ENCODE peak calls at places on chromosomes 1 and 21, in eight cellular contexts. One of them, this sample, is unnamed.

GRCh38 chr1:206909167-206909882 is 12.1 kb downstream of the IL24 start:
- DNase-seq in A549: peak; percentile 73
- DNase-seq in ovary: peak; percentile 23
- DNase-seq in endothelial cell: peak; percentile 57
- DNase-seq in PC-3: peak; percentile 94
- DNase-seq in HL-60: no peak
- DNase-seq in uterus: peak; percentile 59
- DNase-seq in brain microvascular endothelial cell: no peak
- DNase-seq in this sample: peak; percentile 89

GRCh38 chr1:1677718-1678580 is 14.6 kb downstream of the SLC35E2B start:
- DNase-seq in A549: no peak
- DNase-seq in ovary: no peak
- DNase-seq in endothelial cell: peak; percentile 63
- DNase-seq in PC-3: peak; percentile 0
- DNase-seq in HL-60: peak; percentile 51
- DNase-seq in uterus: no peak
- DNase-seq in brain microvascular endothelial cell: no peak
- DNase-seq in this sample: no peak

GRCh38 chr1:85153149-85153891 is 47.5 kb downstream of the SYDE2 start:
- DNase-seq in A549: no peak
- DNase-seq in ovary: no peak
- DNase-seq in endothelial cell: no peak
- DNase-seq in PC-3: no peak
- DNase-seq in HL-60: no peak
- DNase-seq in uterus: no peak
- DNase-seq in brain microvascular endothelial cell: no peak
- DNase-seq in this sample: no peak

GRCh38 chr1:3370856-3371703 is 83.4 kb upstream of the ARHGEF16 start:
- DNase-seq in A549: no peak
- DNase-seq in ovary: no peak
- DNase-seq in endothelial cell: no peak
- DNase-seq in PC-3: no peak
- DNase-seq in HL-60: no peak
- DNase-seq in uterus: no peak
- DNase-seq in brain microvascular endothelial cell: no peak
- DNase-seq in this sample: no peak

GRCh38 chr1:157948547-157949152 is 44.8 kb upstream of the KIRREL1 start:
- DNase-seq in A549: no peak
- DNase-seq in ovary: no peak
- DNase-seq in endothelial cell: peak; percentile 38
- DNase-seq in PC-3: peak; percentile 62
- DNase-seq in HL-60: peak; percentile 60
- DNase-seq in uterus: no peak
- DNase-seq in brain microvascular endothelial cell: no peak
- DNase-seq in this sample: peak; percentile 61

GRCh38 chr1:6191968-6192367 is 7.4 kb downstream of the RPL22 start:
- DNase-seq in A549: no peak
- DNase-seq in ovary: no peak
- DNase-seq in endothelial cell: no peak
- DNase-seq in PC-3: no peak
- DNase-seq in HL-60: no peak
- DNase-seq in uterus: no peak
- DNase-seq in brain microvascular endothelial cell: no peak
- DNase-seq in this sample: no peak

GRCh38 chr1:21436488-21437340 is 3.2 kb upstream of the NBPF3 start:
- DNase-seq in A549: no peak
- DNase-seq in ovary: no peak
- DNase-seq in endothelial cell: peak; percentile 29
- DNase-seq in PC-3: peak; percentile 14
- DNase-seq in HL-60: no peak
- DNase-seq in uterus: no peak
- DNase-seq in brain microvascular endothelial cell: no peak
- DNase-seq in this sample: no peak

GRCh38 chr21:31282095-31282709 is 61.9 kb downstream of the TIAM1 start:
- DNase-seq in A549: peak; percentile 13
- DNase-seq in ovary: no peak
- DNase-seq in endothelial cell: no peak
- DNase-seq in PC-3: peak; percentile 40
- DNase-seq in HL-60: no peak
- DNase-seq in uterus: no peak
- DNase-seq in brain microvascular endothelial cell: peak; percentile 99
- DNase-seq in this sample: no peak

GRCh38 chr21:16587141-16587570 is 857.4 kb downstream of the USP25 start:
- DNase-seq in A549: peak; percentile 29
- DNase-seq in ovary: peak; percentile 32
- DNase-seq in endothelial cell: no peak
- DNase-seq in PC-3: peak; percentile 46
- DNase-seq in HL-60: no peak
- DNase-seq in uterus: peak; percentile 67
- DNase-seq in brain microvascular endothelial cell: peak; percentile 77
- DNase-seq in this sample: peak; percentile 45

GRCh38 chr1:156726549-156727226 is 1.6 kb upstream of the METTL25B start:
- DNase-seq in A549: peak; percentile 91
- DNase-seq in ovary: no peak
- DNase-seq in endothelial cell: peak; percentile 68
- DNase-seq in PC-3: peak; percentile 79
- DNase-seq in HL-60: peak; percentile 83
- DNase-seq in uterus: no peak
- DNase-seq in brain microvascular endothelial cell: peak; percentile 69
- DNase-seq in this sample: peak; percentile 77

GRCh38 chr1:89945852-89946476 is 48.9 kb upstream of the ZNF326 start:
- DNase-seq in A549: no peak
- DNase-seq in ovary: no peak
- DNase-seq in endothelial cell: no peak
- DNase-seq in PC-3: peak; percentile 73
- DNase-seq in HL-60: no peak
- DNase-seq in uterus: no peak
- DNase-seq in brain microvascular endothelial cell: no peak
- DNase-seq in this sample: peak; percentile 13

GRCh38 chr1:218779341-218779831 is 394.3 kb upstream of the LYPLAL1 start:
- DNase-seq in A549: no peak
- DNase-seq in ovary: no peak
- DNase-seq in endothelial cell: no peak
- DNase-seq in PC-3: peak; percentile 99
- DNase-seq in HL-60: no peak
- DNase-seq in uterus: no peak
- DNase-seq in brain microvascular endothelial cell: no peak
- DNase-seq in this sample: peak; percentile 31

GRCh38 chr1:226438007-226438406 is 30.1 kb upstream of the PARP1 start:
- DNase-seq in A549: no peak
- DNase-seq in ovary: no peak
- DNase-seq in endothelial cell: no peak
- DNase-seq in PC-3: peak; percentile 70
- DNase-seq in HL-60: no peak
- DNase-seq in uterus: no peak
- DNase-seq in brain microvascular endothelial cell: no peak
- DNase-seq in this sample: no peak

DNA sequence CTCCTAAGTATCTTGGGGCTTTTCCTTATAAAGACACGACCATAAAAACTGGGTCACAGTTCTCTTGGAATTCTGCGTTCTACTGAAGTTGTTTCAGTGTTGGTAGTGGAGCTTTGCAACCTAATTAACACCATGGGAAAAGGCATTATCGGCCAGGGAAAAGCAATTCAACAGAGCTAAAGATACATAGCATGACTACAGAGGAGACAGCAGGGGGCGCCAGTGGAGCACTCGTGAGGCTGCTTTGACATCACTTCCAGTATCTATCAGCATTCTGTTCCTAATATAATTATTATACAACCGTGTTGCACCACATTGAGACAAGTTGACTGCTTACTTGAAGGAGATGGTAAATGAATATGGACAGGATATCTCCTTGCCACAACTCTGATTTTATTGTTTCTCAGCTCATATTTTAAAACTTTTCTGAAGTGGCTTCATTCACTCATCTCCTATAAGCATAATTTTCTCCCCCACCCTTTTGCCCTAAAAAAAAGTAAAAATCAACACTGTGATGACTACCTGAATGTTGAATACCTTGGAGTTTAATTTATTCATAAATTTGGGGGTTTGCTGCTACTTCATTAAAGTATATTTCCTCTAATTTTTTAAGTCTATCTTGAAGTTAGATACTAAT is 39.4 kb downstream of the ZP4 start:
- DNase-seq in A549: peak; percentile 14
- DNase-seq in ovary: no peak
- DNase-seq in endothelial cell: peak; percentile 71
- DNase-seq in PC-3: peak; percentile 61
- DNase-seq in HL-60: peak; percentile 48
- DNase-seq in uterus: no peak
- DNase-seq in brain microvascular endothelial cell: peak; percentile 56
- DNase-seq in this sample: peak; percentile 84
- TF ChIP-seq CTCF in A549: peak; percentile 44
- TF ChIP-seq CTCF in ovary: no peak
- TF ChIP-seq CTCF in endothelial cell: peak; percentile 82
- TF ChIP-seq CTCF in PC-3: peak; percentile 81
- TF ChIP-seq CTCF in HL-60: peak; percentile 65
- TF ChIP-seq CTCF in uterus: no peak
- TF ChIP-seq CTCF in brain microvascular endothelial cell: peak; percentile 80
- TF ChIP-seq CTCF in this sample: no peak

GRCh38 chr1:94042388-94042787 is 78.6 kb downstream of the ABCA4 start:
- DNase-seq in A549: no peak
- DNase-seq in ovary: no peak
- DNase-seq in endothelial cell: no peak
- DNase-seq in PC-3: no peak
- DNase-seq in HL-60: no peak
- DNase-seq in uterus: no peak
- DNase-seq in brain microvascular endothelial cell: no peak
- DNase-seq in this sample: no peak

GRCh38 chr1:94037392-94038229 is 83.3 kb downstream of the ABCA4 start:
- DNase-seq in A549: no peak
- DNase-seq in ovary: no peak
- DNase-seq in endothelial cell: no peak
- DNase-seq in PC-3: peak; percentile 76
- DNase-seq in HL-60: no peak
- DNase-seq in uterus: no peak
- DNase-seq in brain microvascular endothelial cell: no peak
- DNase-seq in this sample: no peak

GRCh38 chr1:94038511-94038910 is 82.4 kb downstream of the ABCA4 start:
- DNase-seq in A549: no peak
- DNase-seq in ovary: no peak
- DNase-seq in endothelial cell: peak; percentile 38
- DNase-seq in PC-3: no peak
- DNase-seq in HL-60: no peak
- DNase-seq in uterus: peak; percentile 40
- DNase-seq in brain microvascular endothelial cell: no peak
- DNase-seq in this sample: no peak

GRCh38 chr1:94039514-94039870 is 81.5 kb downstream of the ABCA4 start:
- DNase-seq in A549: peak; percentile 43
- DNase-seq in ovary: peak; percentile 56
- DNase-seq in endothelial cell: peak; percentile 80
- DNase-seq in PC-3: peak; percentile 80
- DNase-seq in HL-60: peak; percentile 50
- DNase-seq in uterus: peak; percentile 69
- DNase-seq in brain microvascular endothelial cell: peak; percentile 74
- DNase-seq in this sample: peak; percentile 75

DNA sequence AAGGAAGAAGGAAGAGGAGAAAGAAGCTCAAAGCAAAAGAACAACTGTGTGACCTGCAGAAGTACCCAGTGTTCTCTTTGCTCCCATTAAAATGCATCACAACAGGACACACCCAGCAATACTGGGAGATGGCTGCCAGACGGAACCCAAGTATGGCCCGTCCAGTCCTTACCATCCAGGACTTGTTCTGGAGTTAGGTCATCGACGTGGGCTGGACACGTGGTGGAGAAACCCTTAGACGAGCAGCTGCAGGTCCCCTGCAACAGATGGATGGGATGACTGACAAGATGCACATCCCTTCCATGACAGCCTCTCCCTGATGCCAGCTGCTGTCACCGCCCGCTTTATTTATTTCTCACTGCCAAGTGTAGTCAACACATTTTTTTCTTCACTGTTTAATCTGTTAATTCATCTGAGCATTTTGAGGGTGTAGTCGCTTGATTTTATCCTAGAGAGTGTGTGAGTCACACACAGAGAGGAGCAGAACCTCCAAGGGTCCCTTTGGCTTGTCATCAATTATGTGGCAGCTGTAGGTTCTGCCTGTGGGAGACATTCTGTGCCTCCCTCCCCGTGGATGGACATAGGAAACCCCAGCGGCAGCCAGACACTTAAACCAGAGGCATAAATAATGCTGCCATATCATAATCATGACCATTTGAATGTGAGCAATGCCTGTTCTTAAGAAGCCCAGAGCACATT is 80.9 kb downstream of the ABCA4 start:
- DNase-seq in A549: no peak
- DNase-seq in ovary: no peak
- DNase-seq in endothelial cell: no peak
- DNase-seq in PC-3: no peak
- DNase-seq in HL-60: no peak
- DNase-seq in uterus: no peak
- DNase-seq in brain microvascular endothelial cell: no peak
- DNase-seq in this sample: no peak
- TF ChIP-seq CTCF in A549: no peak
- TF ChIP-seq CTCF in ovary: no peak
- TF ChIP-seq CTCF in endothelial cell: peak; percentile 48
- TF ChIP-seq CTCF in PC-3: no peak
- TF ChIP-seq CTCF in HL-60: no peak
- TF ChIP-seq CTCF in uterus: no peak
- TF ChIP-seq CTCF in brain microvascular endothelial cell: no peak
- TF ChIP-seq CTCF in this sample: no peak

DNA sequence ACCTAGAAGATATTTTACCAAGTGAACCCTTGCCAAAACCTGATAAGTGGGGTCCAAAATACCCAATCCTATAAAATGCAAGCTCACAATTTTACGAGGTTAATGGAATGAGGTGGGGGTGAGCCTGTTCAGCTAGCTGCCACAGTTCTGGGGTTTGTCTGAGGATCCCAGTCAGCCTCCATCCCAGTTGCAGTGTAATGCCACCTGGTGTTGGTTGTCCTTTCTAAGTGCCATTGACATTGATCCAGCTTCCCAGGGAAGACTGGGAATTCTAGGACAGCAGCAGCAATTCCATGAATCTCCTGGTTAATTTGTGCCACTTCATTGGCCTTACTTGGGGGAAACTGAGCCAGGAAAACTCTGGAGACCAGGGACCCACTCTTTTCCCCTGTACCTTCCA is 298.3 kb downstream of the RWDD3 start:
- DNase-seq in A549: no peak
- DNase-seq in ovary: no peak
- DNase-seq in endothelial cell: no peak
- DNase-seq in PC-3: peak; percentile 6
- DNase-seq in HL-60: no peak
- DNase-seq in uterus: no peak
- DNase-seq in brain microvascular endothelial cell: no peak
- DNase-seq in this sample: no peak
- TF ChIP-seq CTCF in A549: no peak
- TF ChIP-seq CTCF in ovary: no peak
- TF ChIP-seq CTCF in endothelial cell: no peak
- TF ChIP-seq CTCF in PC-3: peak; percentile 27
- TF ChIP-seq CTCF in HL-60: no peak
- TF ChIP-seq CTCF in uterus: no peak
- TF ChIP-seq CTCF in brain microvascular endothelial cell: no peak
- TF ChIP-seq CTCF in this sample: no peak

DNA sequence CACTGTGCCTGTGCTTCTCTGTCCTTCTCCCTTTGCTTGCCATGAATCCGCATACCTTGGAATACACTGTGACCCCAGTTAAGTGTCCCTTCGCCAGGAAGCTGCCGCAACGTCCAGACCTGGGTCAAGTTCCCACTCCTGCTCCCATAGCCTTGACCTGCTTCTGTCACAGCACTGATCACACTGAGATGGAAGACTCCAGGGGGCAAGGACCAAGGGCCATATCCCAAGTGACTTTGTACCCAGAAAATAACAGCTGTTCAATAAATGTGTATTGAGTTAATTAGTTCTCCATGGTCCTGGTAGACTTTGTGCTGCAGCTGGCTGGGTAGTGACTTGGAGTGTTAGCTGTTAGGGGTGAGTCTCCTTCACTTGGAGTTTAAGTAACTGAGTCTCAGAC is 25.8 kb downstream of the SLC5A9 start:
- DNase-seq in A549: no peak
- DNase-seq in ovary: no peak
- DNase-seq in endothelial cell: no peak
- DNase-seq in PC-3: no peak
- DNase-seq in HL-60: no peak
- DNase-seq in uterus: no peak
- DNase-seq in brain microvascular endothelial cell: no peak
- DNase-seq in this sample: no peak
- TF ChIP-seq CTCF in A549: no peak
- TF ChIP-seq CTCF in ovary: no peak
- TF ChIP-seq CTCF in endothelial cell: no peak
- TF ChIP-seq CTCF in PC-3: no peak
- TF ChIP-seq CTCF in HL-60: no peak
- TF ChIP-seq CTCF in uterus: no peak
- TF ChIP-seq CTCF in brain microvascular endothelial cell: no peak
- TF ChIP-seq CTCF in this sample: no peak

This sample was measured in Calu3.